ENCODE peak calls at places on chromosomes 13 and 19, in four cellular contexts. S is effector memory CD4-positive, alpha-beta T cell; N is vagina; Q is T1000. E is an unnamed sample.

GRCh38 chr13:112716461-112716820 is 26.6 kb downstream of the ATP11A start:
- DNase-seq in N (no peak), S (no peak), Q (no peak), E (no peak)

GRCh38 chr19:18655173-18655844 is 18.5 kb downstream of the KLHL26 start:
- DNase-seq in N (no peak), Q (no peak), S (no peak), E (no peak)

GRCh38 chr19:29548483-29549085 is 22.8 kb downstream of the VSTM2B start:
- DNase-seq in S (no peak), Q (no peak), N (no peak), E (no peak)

GRCh38 chr19:15463865-15464371 is 426 bp downstream of the RASAL3 start:
- DNase-seq in Q (no peak), S (peak; percentile 74), N (no peak), E (no peak)

GRCh38 chr13:48383384-48383783 is 29.5 kb downstream of the LPAR6 start:
- DNase-seq in S (no peak), Q (no peak), N (no peak), E (no peak)

GRCh38 chr19:4043966-4044365 is 22.7 kb downstream of the ZBTB7A start:
- DNase-seq in N (no peak), S (no peak), Q (no peak), E (no peak)

GRCh38 chr13:113367771-113368170 is 3.8 kb upstream of the GRTP1 start:
- DNase-seq in Q (no peak), S (no peak), N (no peak), E (no peak)

GRCh38 chr19:848457-848921 is 3.6 kb upstream of the ELANE start:
- DNase-seq in N (no peak), Q (no peak), S (no peak), E (no peak)

GRCh38 chr13:112185466-112185865 is 118.5 kb downstream of the SOX1 start:
- DNase-seq in S (no peak), Q (no peak), N (no peak), E (no peak)

GRCh38 chr13:67792151-67792665 is 562.1 kb upstream of the PCDH9 start:
- DNase-seq in S (no peak), Q (no peak), N (no peak), E (no peak)

GRCh38 chr13:95050800-95051620 is 250.2 kb downstream of the ABCC4 start:
- DNase-seq in N (no peak), S (no peak), Q (no peak), E (no peak)

GRCh38 chr19:49499030-49499670 is 2.9 kb downstream of the RPS11 start:
- DNase-seq in Q (no peak), N (no peak), S (no peak), E (no peak)

GRCh38 chr13:37148501-37148900 is 43.0 kb upstream of the CSNK1A1L start:
- DNase-seq in Q (no peak), S (no peak), N (no peak), E (no peak)

GRCh38 chr19:45506991-45507863 is at the start of gene VASP:
- DNase-seq in Q (peak; percentile 56), N (no peak), S (peak; percentile 88), E (peak; percentile 86)

GRCh38 chr19:8528500-8528899 is 14.5 kb upstream of the ZNF414 start:
- DNase-seq in N (no peak), S (no peak), Q (no peak), E (no peak)

GRCh38 chr13:112079696-112080095 is 12.7 kb downstream of the SOX1 start:
- DNase-seq in N (peak; percentile 43), Q (no peak), S (no peak), E (no peak)

GRCh38 chr13:43874512-43875092 is 4.9 kb downstream of the CCDC122 start:
- DNase-seq in Q (no peak), N (no peak), S (no peak), E (peak; percentile 42)

GRCh38 chr19:17757125-17757524 is 5.8 kb downstream of the FCHO1 start:
- DNase-seq in S (no peak), N (no peak), Q (peak; percentile 39), E (peak; percentile 93)

GRCh38 chr19:46728208-46728607 is 11.3 kb upstream of the PRKD2 start:
- DNase-seq in S (no peak), Q (no peak), N (no peak), E (no peak)

GRCh38 chr13:47251771-47252170 is 354.9 kb upstream of the HTR2A start:
- DNase-seq in S (no peak), Q (no peak), N (no peak), E (no peak)

GRCh38 chr19:33298146-33298911 is 4.0 kb downstream of the CEBPA start:
- DNase-seq in Q (no peak), S (no peak), N (no peak), E (no peak)

GRCh38 chr13:112995395-112996091 is 26.5 kb downstream of the MCF2L start:
- DNase-seq in Q (no peak), N (no peak), S (no peak), E (no peak)

GRCh38 chr13:89832827-89833226 is 1514.7 kb upstream of the MIR17HG start:
- DNase-seq in N (no peak), S (no peak), Q (no peak), E (no peak)

GRCh38 chr13:111572956-111573355 is 252.5 kb downstream of the TEX29 start:
- DNase-seq in Q (no peak), N (no peak), S (no peak), E (no peak)